ENCODE peak calls at places on chromosome 2, in five cellular contexts. G is T-cell; Y is brain microvascular endothelial cell; N is HFFc6; C is stimulated activated CD4-positive, alpha-beta T cell treated with anti-CD3 and anti-CD28 coated beads, Interleukin-1b, Interleukin-23, amount 100 ng/mL, for 48 hours. K is an unnamed sample.
A peak's percentile ranks its signal among the peaks of the same experiment; 100 is the strongest.

GRCh38 chr2:12479042-12479601 is 237.6 kb upstream of the TRIB2 start:
- DNase-seq in Y (no peak), C (no peak), N (no peak), G (no peak), K (no peak)

GRCh38 chr2:101900375-101900774 is 91.4 kb upstream of the IL1R2 start:
- DNase-seq in Y (no peak), C (peak; percentile 82), N (no peak), G (no peak), K (no peak)

GRCh38 chr2:190080527-190081049 is 18.1 kb upstream of the MSTN start:
- DNase-seq in C (no peak), G (no peak), Y (no peak), N (no peak), K (no peak)

GRCh38 chr2:38037757-38038615 is 38.0 kb downstream of the CYP1B1 start:
- DNase-seq in N (no peak), Y (peak; percentile 48), G (no peak), C (peak; percentile 46), K (no peak)

GRCh38 chr2:58918138-58918537 is 677.0 kb upstream of the FANCL start:
- DNase-seq in G (no peak), Y (peak; percentile 69), N (peak; percentile 83), C (no peak), K (no peak)

GRCh38 chr2:70685771-70686171 is 82.2 kb downstream of the ADD2 start:
- DNase-seq in Y (no peak), G (no peak), C (no peak), N (no peak), K (no peak)

GRCh38 chr2:84904717-84905174 is 710 bp upstream of the TMSB10 start:
- DNase-seq in C (no peak), G (peak; percentile 33), Y (peak; percentile 65), N (no peak), K (no peak)

GRCh38 chr2:20135631-20136050 is 84.2 kb upstream of the LAPTM4A start:
- DNase-seq in G (peak; percentile 15), N (peak; percentile 53), C (peak; percentile 46), Y (peak; percentile 43), K (no peak)

GRCh38 chr2:107663632-107664031 is 163.1 kb upstream of the RGPD4 start:
- DNase-seq in C (no peak), G (no peak), N (no peak), Y (no peak), K (no peak)

GRCh38 chr2:109239720-109240119 is 110.7 kb downstream of the SH3RF3 start:
- DNase-seq in Y (peak; percentile 75), C (no peak), G (no peak), N (peak; percentile 25), K (peak; percentile 60)

GRCh38 chr2:203893386-203893785 is 25.8 kb downstream of the CTLA4 start:
- DNase-seq in G (no peak), Y (no peak), C (no peak), N (peak; percentile 0), K (no peak)

GRCh38 chr2:45278345-45279078 is 269.3 kb upstream of the SIX2 start:
- DNase-seq in C (no peak), Y (peak; percentile 14), G (no peak), N (no peak), K (no peak)

GRCh38 chr2:210459925-210460862 is 16.4 kb downstream of the LANCL1 start:
- DNase-seq in G (no peak), N (no peak), Y (no peak), C (no peak), K (no peak)

GRCh38 chr2:124983595-124983994 is 958.5 kb downstream of the CNTNAP5 start:
- DNase-seq in G (no peak), N (peak; percentile 12), C (no peak), Y (no peak), K (peak; percentile 82)

GRCh38 chr2:236571161-236571560 is 1.5 kb downstream of the ACKR3 start:
- DNase-seq in G (no peak), N (no peak), C (no peak), Y (no peak), K (no peak)

GRCh38 chr2:237700583-237701032 is 73.2 kb downstream of the LRRFIP1 start:
- DNase-seq in Y (peak; percentile 87), C (peak; percentile 89), G (peak; percentile 80), N (peak; percentile 42), K (peak; percentile 49)

GRCh38 chr2:105256431-105257047 is 15.0 kb downstream of the GPR45 start:
- DNase-seq in N (no peak), Y (peak; percentile 25), C (no peak), G (no peak), K (no peak)

GRCh38 chr2:109128466-109129355 is at the start of gene SH3RF3:
- DNase-seq in Y (peak; percentile 36), N (peak; percentile 39), C (no peak), G (peak; percentile 32), K (no peak)

GRCh38 chr2:65589667-65590066 is 157.3 kb upstream of the SPRED2 start:
- DNase-seq in Y (no peak), G (no peak), N (no peak), C (no peak), K (no peak)

GRCh38 chr2:207670887-207671286 is 40.6 kb upstream of the CCNYL1 start:
- DNase-seq in C (no peak), N (no peak), Y (no peak), G (no peak), K (no peak)

GRCh38 chr2:219608399-219608964 is 10.8 kb downstream of the STK11IP start:
- DNase-seq in C (no peak), N (no peak), G (no peak), Y (no peak), K (no peak)

GRCh38 chr2:111534816-111535803 is 348.9 kb downstream of the ANAPC1 start:
- DNase-seq in G (no peak), N (peak; percentile 33), C (no peak), Y (peak; percentile 18), K (peak; percentile 40)

GRCh38 chr2:196515041-196515440 is 124.5 kb upstream of the CCDC150 start:
- DNase-seq in G (no peak), N (no peak), C (no peak), Y (no peak), K (no peak)

GRCh38 chr2:179355881-179356280 is 91.2 kb upstream of the SESTD1 start:
- DNase-seq in G (no peak), C (no peak), Y (no peak), N (no peak), K (no peak)

GRCh38 chr2:111048856-111049551 is 71.7 kb upstream of the BCL2L11 start:
- DNase-seq in Y (no peak), G (no peak), C (no peak), N (no peak), K (no peak)

GRCh38 chr2:199309973-199310372 is 147.8 kb downstream of the SATB2 start:
- DNase-seq in N (no peak), G (no peak), Y (no peak), C (no peak), K (no peak)

GRCh38 chr2:3606028-3606369 is 11.1 kb downstream of the COLEC11 start:
- DNase-seq in C (no peak), N (no peak), Y (no peak), G (no peak), K (no peak)